ENCODE peak calls at places on chromosomes 1 and 21, in nine cellular contexts. L is aorta, B is OCI-LY7, E is body of pancreas, H is kidney, T is caudate nucleus, P is IMR-90, F is iPS DF 6.9, A is pancreas. V is an unnamed sample.

GRCh38 chr21:39375446-39375845 is 26.6 kb upstream of the HMGN1 start:
- DNase-seq in L (peak; percentile 2), F (no peak), T (no peak), A (no peak), H (no peak), P (no peak), E (no peak), B (no peak), V (no peak)

GRCh38 chr21:42439284-42440186 is 35.8 kb downstream of the UBASH3A start:
- DNase-seq in P (no peak), E (no peak), L (no peak), A (no peak), T (no peak), H (peak; percentile 48), B (no peak), F (no peak), V (no peak)

GRCh38 chr1:30043256-30043655 is 680.1 kb downstream of the MATN1 start:
- DNase-seq in A (no peak), T (no peak), E (no peak), B (no peak), H (no peak), P (no peak), L (no peak), F (no peak), V (no peak)

GRCh38 chr1:161258439-161259386 is at the start of gene PCP4L1:
- DNase-seq in T (peak; percentile 63), F (peak; percentile 79), A (peak; percentile 74), P (peak; percentile 33), E (peak; percentile 75), B (no peak), H (peak; percentile 82), L (no peak), V (peak; percentile 63)

GRCh38 chr1:2089051-2089450 is 38.8 kb downstream of the PRKCZ start:
- DNase-seq in A (no peak), P (no peak), F (no peak), L (no peak), B (no peak), T (no peak), E (no peak), H (no peak), V (no peak)

GRCh38 chr1:59025898-59026426 is 242.1 kb upstream of the JUN start:
- DNase-seq in A (no peak), T (no peak), P (peak; percentile 47), L (no peak), B (peak; percentile 26), F (no peak), H (no peak), E (no peak), V (no peak)

GRCh38 chr1:88284066-88284465 is 400.0 kb upstream of the PKN2 start:
- DNase-seq in T (no peak), P (peak; percentile 12), F (no peak), H (no peak), E (no peak), A (no peak), B (no peak), L (no peak), V (no peak)

GRCh38 chr1:10869933-10870332 is 73.5 kb upstream of the CASZ1 start:
- DNase-seq in E (no peak), T (no peak), B (no peak), A (no peak), F (no peak), H (peak; percentile 6), L (no peak), P (no peak), V (no peak)

GRCh38 chr1:15088146-15089025 is 65.2 kb upstream of the TMEM51 start:
- DNase-seq in P (peak; percentile 24), H (peak; percentile 91), T (no peak), L (peak; percentile 49), E (no peak), A (no peak), B (no peak), F (no peak), V (no peak)

GRCh38 chr1:87399264-87399663 is 70.6 kb downstream of the LMO4 start:
- DNase-seq in B (no peak), E (no peak), P (no peak), L (no peak), H (no peak), A (no peak), F (no peak), T (no peak), V (no peak)

GRCh38 chr1:18344755-18345154 is 136.0 kb upstream of the KLHDC7A start:
- DNase-seq in F (no peak), B (no peak), P (no peak), H (no peak), T (no peak), E (no peak), L (no peak), A (no peak), V (no peak)

GRCh38 chr1:207309775-207310273 is 11.7 kb upstream of the CD55 start:
- DNase-seq in H (no peak), E (peak; percentile 34), A (no peak), F (no peak), B (peak; percentile 73), L (no peak), P (peak; percentile 70), T (no peak), V (peak; percentile 44)

GRCh38 chr1:94729287-94729686 is 90.9 kb upstream of the SLC44A3 start:
- DNase-seq in B (no peak), F (no peak), H (no peak), A (no peak), P (peak; percentile 92), T (no peak), L (no peak), E (no peak), V (no peak)

GRCh38 chr1:59290173-59290954 is 6.5 kb upstream of the FGGY start:
- DNase-seq in A (peak; percentile 58), P (peak; percentile 52), T (no peak), L (no peak), B (peak; percentile 29), H (peak; percentile 70), F (no peak), E (peak; percentile 75), V (no peak)

GRCh38 chr21:45200031-45200430 is 87.7 kb downstream of the POFUT2 start:
- DNase-seq in T (no peak), A (no peak), P (no peak), F (no peak), H (peak; percentile 55), E (no peak), L (no peak), B (no peak), V (no peak)
- H3K27ac ChIP-seq in T (no peak overlapping the region), A (no peak overlapping the region), P (no peak overlapping the region), F (no peak overlapping the region), H (no peak overlapping the region), E (no peak overlapping the region), L (no peak overlapping the region), B (no peak overlapping the region), V (no peak overlapping the region)

GRCh38 chr1:12015001-12015491 is 4.3 kb upstream of the MIIP start:
- DNase-seq in T (no peak), B (no peak), P (peak; percentile 14), H (no peak), F (no peak), L (no peak), E (no peak), A (no peak), V (peak; percentile 39)

GRCh38 chr1:12012560-12013316 is 6.6 kb upstream of the MIIP start:
- DNase-seq in A (no peak), T (no peak), H (no peak), E (no peak), F (no peak), B (no peak), L (no peak), P (no peak), V (peak; percentile 15)

GRCh38 chr1:12013317-12013588 is 6.0 kb upstream of the MIIP start:
- DNase-seq in T (no peak), B (no peak), L (no peak), P (no peak), H (no peak), A (no peak), F (no peak), E (no peak), V (no peak)

GRCh38 chr1:12015499-12015898 is 3.8 kb upstream of the MIIP start:
- DNase-seq in H (no peak), A (no peak), L (no peak), F (no peak), P (no peak), T (no peak), B (no peak), E (no peak), V (peak; percentile 30)

DNA sequence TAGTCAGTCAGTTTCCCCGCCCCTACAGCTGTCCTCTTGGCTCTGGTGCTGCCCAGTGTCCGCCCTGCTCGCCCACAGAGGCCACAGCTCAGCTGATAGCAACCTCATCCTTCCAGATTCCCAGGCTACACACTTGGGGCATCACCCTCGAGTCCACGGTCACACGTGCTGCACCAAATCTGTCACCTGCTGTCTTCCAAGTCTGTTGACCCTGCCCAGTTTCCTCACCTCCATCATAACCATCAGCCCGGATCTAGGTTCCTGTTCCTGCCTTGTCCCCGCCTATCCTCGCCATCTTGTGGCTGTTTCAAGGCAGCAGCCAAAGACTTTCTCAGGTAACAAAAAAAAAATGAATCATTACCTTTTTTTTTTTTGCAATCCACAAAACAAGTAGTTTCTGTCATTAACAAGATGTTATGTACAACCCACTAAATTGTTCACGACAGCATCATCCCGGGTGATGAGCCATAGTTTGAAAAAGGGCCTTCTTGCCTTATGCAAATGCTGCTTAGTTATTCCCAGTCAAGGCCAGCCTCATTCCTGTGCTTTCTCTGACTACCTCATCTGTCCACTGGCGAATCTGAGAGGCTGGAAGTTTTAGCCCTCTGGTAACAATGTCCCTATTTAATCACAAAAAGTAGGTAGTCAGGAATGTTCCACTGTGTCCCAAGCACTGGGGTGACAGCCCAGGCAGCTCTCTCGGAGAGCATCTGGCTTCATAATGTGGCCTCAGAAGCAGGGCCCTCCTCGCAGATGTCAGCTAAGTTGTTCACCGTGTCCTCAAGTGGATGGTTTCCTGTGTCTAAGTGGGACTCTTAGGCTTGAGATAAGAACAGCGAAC is 4.9 kb upstream of the MIIP start:
- DNase-seq in H (no peak), E (no peak), P (peak; percentile 42), F (no peak), L (no peak), A (no peak), B (no peak), T (no peak), V (peak; percentile 24)
- H3K27ac ChIP-seq in H (no peak overlapping the region), E (no peak overlapping the region), P (no peak overlapping the region), F (no peak overlapping the region), L (no peak overlapping the region), A (no peak overlapping the region), B (no peak overlapping the region), T (peak overlapping the region; percentile 63), V (peak overlapping the region; percentile 28)

DNA sequence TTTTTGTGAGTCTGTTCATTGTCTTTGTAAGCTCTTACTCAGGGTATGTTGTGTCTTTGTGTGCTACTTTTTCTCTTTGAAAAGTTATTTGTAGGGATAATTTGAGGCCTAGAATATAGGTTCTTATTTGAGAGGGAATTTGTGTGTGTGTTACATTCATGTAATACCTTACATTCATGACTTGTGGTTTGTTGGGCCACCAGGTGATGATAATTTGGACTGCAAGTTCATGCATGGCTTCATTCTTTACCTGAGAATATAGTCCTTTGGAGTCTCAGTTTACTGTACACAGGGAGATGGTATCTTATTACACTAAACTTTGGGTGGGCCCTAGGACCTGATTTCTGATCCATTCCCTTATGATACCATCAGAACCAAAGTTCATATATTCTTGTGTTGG is 51.8 kb upstream of the FASLG start:
- DNase-seq in A (no peak), L (no peak), T (no peak), B (no peak), E (no peak), H (no peak), P (no peak), F (no peak), V (no peak)
- H3K27ac ChIP-seq in A (no peak overlapping the region), L (no peak overlapping the region), T (no peak overlapping the region), B (no peak overlapping the region), E (no peak overlapping the region), H (no peak overlapping the region), P (no peak overlapping the region), F (no peak overlapping the region), V (no peak overlapping the region)

GRCh38 chr1:46401964-46402626 is 8.0 kb downstream of the FAAH start:
- DNase-seq in B (peak; percentile 29), F (no peak), H (peak; percentile 92), E (peak; percentile 92), T (peak; percentile 74), A (peak; percentile 89), P (peak; percentile 95), L (no peak), V (peak; percentile 87)
- H3K27ac ChIP-seq in B (no peak overlapping the region), F (no peak overlapping the region), H (no peak overlapping the region), E (peak overlapping the region; percentile 63), T (peak overlapping the region; percentile 87), A (peak overlapping the region; percentile 57), P (no peak overlapping the region), L (no peak overlapping the region), V (peak overlapping the region; percentile 1)

V was measured in left lung.